ENCODE peak calls at places on chromosome 21, in four cellular contexts. I, L, W and D are unnamed samples.

GRCh38 chr21:32475162-32475812 is 62.8 kb downstream of the EVA1C start:
- DNase-seq in W (peak), L (no peak), I (no peak), D (peak)

GRCh38 chr21:25456672-25457071 is 150.6 kb downstream of the MRPL39 start:
- DNase-seq in I (peak), W (peak), L (no peak), D (no peak)

GRCh38 chr21:14046401-14046800 is 164.4 kb downstream of the LIPI start:
- DNase-seq in L (no peak), I (no peak), W (no peak), D (no peak)

GRCh38 chr21:32819702-32820101 is 48.1 kb upstream of the PAXBP1 start:
- DNase-seq in L (peak), W (peak), I (no peak), D (peak)

GRCh38 chr21:26412831-26413329 is 160.2 kb downstream of the CYYR1 start:
- DNase-seq in W (no peak), I (no peak), L (no peak), D (no peak)

GRCh38 chr21:37396855-37397254 is 30.3 kb downstream of the DYRK1A start:
- DNase-seq in W (no peak), L (no peak), I (no peak), D (no peak)

GRCh38 chr21:38766987-38767722 is 38.6 kb upstream of the ETS2 start:
- DNase-seq in W (no peak), L (no peak), I (peak), D (no peak)

GRCh38 chr21:15967661-15968060 is 237.9 kb downstream of the USP25 start:
- DNase-seq in I (no peak), W (peak), L (no peak), D (no peak)

GRCh38 chr21:15293251-15293650 is 228.5 kb upstream of the NRIP1 start:
- DNase-seq in L (peak), W (peak), I (no peak), D (peak)

GRCh38 chr21:37335053-37335452 is 31.5 kb upstream of the DYRK1A start:
- DNase-seq in I (no peak), L (no peak), W (no peak), D (no peak)

GRCh38 chr21:37269481-37269880 is 2.3 kb upstream of the VPS26C start:
- DNase-seq in L (no peak), I (no peak), W (no peak), D (no peak)

GRCh38 chr21:36430841-36431240 is 45.6 kb downstream of the CHAF1B start:
- DNase-seq in I (no peak), L (no peak), W (peak), D (peak)

GRCh38 chr21:15754640-15755039 is 24.9 kb downstream of the USP25 start:
- DNase-seq in L (no peak), I (no peak), W (peak), D (peak)

GRCh38 chr21:15005391-15005790 is 59.4 kb downstream of the NRIP1 start:
- DNase-seq in W (no peak), I (no peak), L (no peak), D (no peak)

GRCh38 chr21:17679002-17679600 is 66.4 kb upstream of the BTG3 start:
- DNase-seq in W (peak), I (no peak), L (peak), D (peak)

GRCh38 chr21:26057488-26058170 is 112.9 kb downstream of the APP start:
- DNase-seq in W (no peak), I (no peak), L (no peak), D (no peak)

GRCh38 chr21:24823247-24823646 is 784.0 kb downstream of the MRPL39 start:
- DNase-seq in I (no peak), W (no peak), L (no peak), D (no peak)

GRCh38 chr21:31993826-31994791 is 121.3 kb downstream of the HUNK start:
- DNase-seq in I (no peak), W (no peak), L (no peak), D (no peak)

GRCh38 chr21:35697321-35697808 is 363.0 kb downstream of the SETD4 start:
- DNase-seq in W (peak), I (peak), L (no peak), D (peak)

GRCh38 chr21:17925900-17926299 is 106.7 kb upstream of the C21orf91 start:
- DNase-seq in L (no peak), I (no peak), W (peak), D (peak)

GRCh38 chr21:38388219-38388618 is 110.1 kb downstream of the ERG start:
- DNase-seq in W (peak), L (no peak), I (no peak), D (no peak)

GRCh38 chr21:37871121-37871862 is 45.0 kb downstream of the KCNJ6 start:
- DNase-seq in W (peak), I (no peak), L (peak), D (peak)

GRCh38 chr21:32520885-32521735 is 64.2 kb downstream of the TCP10L start:
- DNase-seq in I (peak), W (peak), L (peak), D (peak)

GRCh38 chr21:41121785-41122415 is 46.1 kb upstream of the BACE2 start:
- DNase-seq in W (peak), L (peak), I (peak), D (peak)

GRCh38 chr21:25911730-25912401 is 177.1 kb downstream of the GABPA start:
- DNase-seq in L (no peak), W (no peak), I (peak), D (no peak)

GRCh38 chr21:37758997-37759396 is 157.3 kb downstream of the KCNJ6 start:
- DNase-seq in I (peak), L (peak), W (peak), D (peak)

GRCh38 chr21:27582246-27582945 is 615.5 kb upstream of the ADAMTS5 start:
- DNase-seq in L (no peak), W (no peak), I (no peak), D (no peak)

GRCh38 chr21:39669976-39670671 is 57.4 kb downstream of the B3GALT5 start:
- DNase-seq in W (no peak), I (no peak), L (no peak), D (no peak)

GRCh38 chr21:39033878-39034589 is 149.2 kb downstream of the PSMG1 start:
- DNase-seq in W (peak), L (no peak), I (peak), D (peak)

GRCh38 chr21:32257952-32258785 is 20.7 kb downstream of the MIS18A start:
- DNase-seq in I (peak), W (peak), L (peak), D (peak)

GRCh38 chr21:40618216-40618615 is 228.7 kb downstream of the DSCAM start:
- DNase-seq in L (no peak), I (no peak), W (no peak), D (no peak)

GRCh38 chr21:38628426-38628825 is 130.1 kb upstream of the ERG start:
- DNase-seq in W (no peak), I (no peak), L (no peak), D (no peak)

GRCh38 chr21:40049031-40049958 is 182.1 kb downstream of the PCP4 start:
- DNase-seq in L (no peak), I (no peak), W (no peak), D (no peak)

GRCh38 chr21:26246073-26246472 is 75.5 kb upstream of the APP start:
- DNase-seq in W (no peak), I (no peak), L (no peak), D (no peak)

GRCh38 chr21:38333290-38334272 is 76.8 kb downstream of the KCNJ15 start:
- DNase-seq in L (no peak), I (no peak), W (peak), D (peak)

DNA sequence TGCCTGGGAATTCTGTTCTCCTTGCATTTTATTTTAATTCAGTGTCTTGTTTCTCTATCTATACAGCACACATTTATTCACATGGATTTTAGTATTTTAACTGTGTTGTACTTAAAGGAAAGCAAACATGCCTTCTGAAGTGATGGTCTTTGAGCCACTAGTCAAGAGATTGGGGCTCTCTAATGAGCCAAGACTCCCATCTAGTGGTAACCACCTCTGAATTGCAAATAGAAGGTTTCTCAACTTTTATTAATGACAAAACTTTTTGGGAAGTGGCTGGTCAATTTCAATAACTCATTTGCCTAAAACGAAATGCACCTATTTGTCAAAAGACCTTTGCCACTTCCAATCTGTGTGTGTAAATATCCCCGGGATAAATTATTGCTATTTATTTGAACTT is 199.6 kb downstream of the LTN1 start:
- DNase-seq in W (peak), I (no peak), L (no peak), D (peak)
- TF ChIP-seq CTCF in W (peak), I (peak), L (peak), D (peak)

GRCh38 chr21:44846201-44846484 is 27.3 kb downstream of the PTTG1IP start:
- DNase-seq in W (no peak), L (no peak), I (no peak), D (no peak)
- H3K4me3 ChIP-seq in W (peak), L (peak), I (peak), D (peak)

GRCh38 chr21:34362670-34363069 is 1.1 kb upstream of the KCNE2 start:
- DNase-seq in L (no peak), I (no peak), W (no peak), D (no peak)

GRCh38 chr21:34362136-34362444 is 1.7 kb upstream of the KCNE2 start:
- DNase-seq in L (no peak), W (no peak), I (no peak), D (no peak)

GRCh38 chr21:34357889-34358288 is 5.9 kb upstream of the KCNE2 start:
- DNase-seq in W (no peak), I (no peak), L (no peak), D (no peak)

GRCh38 chr21:34358866-34359265 is 4.9 kb upstream of the KCNE2 start:
- DNase-seq in L (no peak), I (no peak), W (no peak), D (no peak)

DNA sequence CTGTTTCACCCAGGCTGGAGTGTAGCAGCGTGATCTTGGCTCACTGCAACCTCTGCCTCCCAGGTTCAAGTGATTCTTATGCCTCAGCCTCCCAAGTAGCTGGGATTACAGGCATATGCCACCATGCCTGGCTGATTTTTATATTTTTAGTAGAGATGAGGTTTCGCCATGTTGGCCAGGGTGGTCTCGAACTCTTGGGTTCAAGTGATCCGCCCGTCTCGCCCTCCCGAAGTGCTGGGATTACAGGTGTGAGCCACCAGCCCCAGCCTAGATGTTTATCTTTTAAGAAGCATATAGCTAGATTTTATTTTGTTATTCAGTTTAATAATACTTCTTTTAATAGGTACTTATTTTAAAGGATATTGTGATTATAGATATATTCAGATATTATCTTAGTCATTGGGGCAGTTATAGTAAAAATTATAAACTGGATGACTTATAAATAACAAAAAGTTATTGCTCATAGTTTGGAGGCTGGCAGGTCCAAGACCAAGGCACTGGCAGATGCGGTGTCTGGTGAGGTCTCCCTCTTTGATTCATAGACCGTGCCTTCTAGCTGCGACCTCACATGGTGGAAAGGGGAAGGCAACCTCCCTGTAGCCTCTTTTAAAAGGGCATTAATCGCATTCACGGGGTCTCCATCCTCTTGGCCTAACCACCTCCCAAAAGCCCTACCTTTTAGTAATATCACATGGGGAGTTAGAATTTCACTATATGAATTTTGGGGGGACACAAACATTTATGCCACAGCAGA is 3.1 kb upstream of the KCNE2 start:
- DNase-seq in L (no peak), I (no peak), W (no peak), D (no peak)
- TF ChIP-seq CTCF in L (no peak), I (no peak), W (no peak), D (no peak)

GRCh38 chr21:43778469-43779335 is 2.6 kb upstream of the CSTB start:
- DNase-seq in W (no peak), I (no peak), L (no peak), D (peak)
- H3K4me3 ChIP-seq in W (no peak), I (no peak), L (no peak), D (no peak)

GRCh38 chr21:34061983-34062382 is 11.4 kb upstream of the MRPS6 start:
- DNase-seq in I (no peak), L (no peak), W (no peak), D (no peak)
- TF ChIP-seq CTCF in I (no peak), L (no peak), W (no peak), D (no peak)

DNA sequence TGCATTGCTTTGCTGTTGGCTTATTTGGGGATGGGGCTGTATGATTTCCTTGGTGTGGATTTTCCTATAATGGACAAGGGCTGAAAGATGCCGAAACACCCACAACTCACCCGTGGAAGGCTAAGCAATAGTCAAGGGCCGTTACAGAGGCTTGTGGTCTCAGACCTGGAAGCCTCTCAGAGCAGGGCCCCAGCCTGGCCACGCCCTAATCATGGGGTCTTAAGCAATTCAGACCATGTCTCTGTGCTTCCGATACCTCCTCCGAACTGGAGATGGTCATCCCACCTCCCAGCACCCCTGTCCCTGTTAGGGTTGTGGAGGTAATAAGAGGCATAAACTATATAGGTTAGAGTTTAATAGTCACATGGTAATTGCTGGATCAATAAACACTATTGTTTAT is 3.4 kb downstream of the ABCG1 start:
- DNase-seq in L (no peak), W (no peak), I (peak), D (no peak)
- H3K4me3 ChIP-seq in L (no peak), W (peak), I (no peak), D (no peak)

GRCh38 chr21:30962013-30962412 is 76.3 kb downstream of the KRTAP19-8 start:
- DNase-seq in I (no peak), W (no peak), L (no peak), D (no peak)
- TF ChIP-seq CTCF in I (no peak), W (no peak), L (no peak), D (no peak)

DNA sequence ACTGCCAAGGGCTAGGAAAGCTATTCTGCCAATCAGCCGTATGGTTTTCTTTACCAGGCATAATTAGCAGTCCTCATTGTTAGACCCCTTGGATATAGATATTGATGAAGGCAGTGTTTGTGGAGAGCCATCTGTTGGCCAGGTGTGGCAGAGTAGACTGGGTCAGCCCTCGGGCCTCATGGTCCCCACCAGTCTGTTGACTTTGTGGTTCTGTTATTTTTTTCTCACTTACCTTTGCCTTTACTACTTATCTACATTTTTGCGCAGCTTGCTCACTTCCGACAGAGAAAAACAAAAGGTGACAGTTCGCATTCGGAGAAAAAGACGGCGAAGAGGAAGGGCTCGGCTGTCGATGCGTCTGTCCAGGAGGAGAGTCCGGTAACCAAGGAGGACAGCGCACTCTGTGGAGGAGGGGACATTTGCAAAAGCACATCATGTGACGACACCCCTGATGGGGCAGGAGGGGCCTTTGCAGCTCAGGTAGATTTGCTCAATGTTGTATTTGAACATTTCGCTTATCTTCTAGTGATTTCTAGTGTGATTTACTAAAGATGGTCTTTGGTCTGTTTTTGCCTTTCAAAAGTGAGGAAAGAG is 2.3 kb downstream of the PCNT start:
- DNase-seq in I (no peak), L (no peak), W (no peak), D (no peak)
- H3K4me3 ChIP-seq in I (no peak), L (no peak), W (no peak), D (no peak)